ENCODE peak calls at places on chromosomes 11 and 22, in six cellular contexts. K is dorsolateral prefrontal cortex, C is tibial artery, G is colonic mucosa, Y is progenitor cell of endocrine pancreas, W is uterus. Z is an unnamed sample.

GRCh38 chr11:26254378-26254777 is 77.6 kb upstream of the ANO3 start:
- DNase-seq in K (no peak), C (no peak), G (no peak), Y (no peak), W (no peak), Z (no peak)

GRCh38 chr11:10414659-10415058 is 40.4 kb upstream of the AMPD3 start:
- DNase-seq in K (no peak), C (peak; percentile 82), G (no peak), Y (no peak), W (no peak), Z (no peak)

GRCh38 chr11:123249354-123249753 is 54.3 kb upstream of the CLMP start:
- DNase-seq in K (no peak), C (no peak), G (no peak), Y (no peak), W (no peak), Z (no peak)

GRCh38 chr11:32088117-32088941 is 2.5 kb upstream of the RCN1 start:
- DNase-seq in K (no peak), C (peak; percentile 86), G (peak; percentile 38), Y (no peak), W (peak; percentile 39), Z (no peak)

GRCh38 chr22:43399338-43399979 is 12.4 kb upstream of the MPPED1 start:
- DNase-seq in K (peak; percentile 45), C (no peak), G (no peak), Y (no peak), W (no peak), Z (no peak)

GRCh38 chr22:48253573-48253972 is 1491.1 kb downstream of the TBC1D22A start:
- DNase-seq in K (no peak), C (no peak), G (no peak), Y (no peak), W (no peak), Z (no peak)

GRCh38 chr11:13717331-13717730 is 48.9 kb downstream of the FAR1 start:
- DNase-seq in K (no peak), C (no peak), G (no peak), Y (no peak), W (no peak), Z (no peak)

GRCh38 chr11:96014234-96014633 is 90.3 kb upstream of the MTMR2 start:
- DNase-seq in K (no peak), C (no peak), G (no peak), Y (no peak), W (no peak), Z (no peak)

GRCh38 chr11:2891901-2892214 is 6.3 kb upstream of the CDKN1C start:
- DNase-seq in K (no peak), C (peak; percentile 75), G (peak; percentile 62), Y (no peak), W (peak; percentile 76), Z (no peak)

GRCh38 chr22:22942511-22943329 is 55.1 kb downstream of the IGLL5 start:
- DNase-seq in K (peak; percentile 50), C (peak; percentile 53), G (peak; percentile 73), Y (peak; percentile 63), W (no peak), Z (peak; percentile 77)

GRCh38 chr11:114131366-114131963 is 72.0 kb downstream of the ZBTB16 start:
- DNase-seq in K (no peak), C (no peak), G (no peak), Y (no peak), W (no peak), Z (no peak)

GRCh38 chr11:42536961-42537360 is 774.8 kb upstream of the API5 start:
- DNase-seq in K (no peak), C (no peak), G (no peak), Y (no peak), W (no peak), Z (no peak)

GRCh38 chr11:3091846-3092602 is 34.8 kb upstream of the CARS1 start:
- DNase-seq in K (peak; percentile 76), C (no peak), G (peak; percentile 86), Y (peak; percentile 65), W (peak; percentile 63), Z (peak; percentile 59)

GRCh38 chr11:124896821-124897391 is 759 bp downstream of the ROBO4 start:
- DNase-seq in K (no peak), C (peak; percentile 73), G (peak; percentile 15), Y (no peak), W (no peak), Z (no peak)

GRCh38 chr22:35609761-35610160 is 7.4 kb downstream of the MB start:
- DNase-seq in K (no peak), C (no peak), G (no peak), Y (no peak), W (no peak), Z (no peak)

GRCh38 chr22:47095395-47096122 is 333.1 kb downstream of the TBC1D22A start:
- DNase-seq in K (no peak), C (no peak), G (no peak), Y (no peak), W (no peak), Z (no peak)

GRCh38 chr11:10317281-10317755 is 12.4 kb downstream of the ADM start:
- DNase-seq in K (no peak), C (no peak), G (no peak), Y (no peak), W (no peak), Z (peak; percentile 36)

GRCh38 chr22:28829358-28830181 is 29.2 kb upstream of the XBP1 start:
- DNase-seq in K (peak; percentile 77), C (peak; percentile 81), G (peak; percentile 83), Y (peak; percentile 62), W (peak; percentile 80), Z (peak; percentile 75)

GRCh38 chr11:128563942-128564641 is 23.3 kb downstream of the ETS1 start:
- DNase-seq in K (no peak), C (no peak), G (peak; percentile 54), Y (no peak), W (no peak), Z (no peak)

GRCh38 chr11:95922099-95922498 is 1.8 kb downstream of the MTMR2 start:
- DNase-seq in K (no peak), C (no peak), G (no peak), Y (no peak), W (no peak), Z (no peak)

GRCh38 chr11:88338223-88338661 is 706 bp upstream of the CTSC start:
- DNase-seq in K (no peak), C (peak; percentile 64), G (peak; percentile 55), Y (no peak), W (peak; percentile 48), Z (no peak)

GRCh38 chr22:36760716-36761115 is 15.2 kb downstream of the IFT27 start:
- DNase-seq in K (no peak), C (peak; percentile 20), G (no peak), Y (no peak), W (no peak), Z (no peak)

GRCh38 chr22:36759481-36760159 is 16.3 kb downstream of the IFT27 start:
- DNase-seq in K (no peak), C (peak; percentile 39), G (no peak), Y (no peak), W (no peak), Z (no peak)

GRCh38 chr22:36756746-36757607 is 18.9 kb downstream of the IFT27 start:
- DNase-seq in K (no peak), C (peak; percentile 51), G (no peak), Y (no peak), W (no peak), Z (no peak)

GRCh38 chr22:36757608-36758220 is 18.2 kb downstream of the IFT27 start:
- DNase-seq in K (peak; percentile 79), C (peak; percentile 81), G (peak; percentile 81), Y (peak; percentile 52), W (peak; percentile 69), Z (peak; percentile 68)

DNA sequence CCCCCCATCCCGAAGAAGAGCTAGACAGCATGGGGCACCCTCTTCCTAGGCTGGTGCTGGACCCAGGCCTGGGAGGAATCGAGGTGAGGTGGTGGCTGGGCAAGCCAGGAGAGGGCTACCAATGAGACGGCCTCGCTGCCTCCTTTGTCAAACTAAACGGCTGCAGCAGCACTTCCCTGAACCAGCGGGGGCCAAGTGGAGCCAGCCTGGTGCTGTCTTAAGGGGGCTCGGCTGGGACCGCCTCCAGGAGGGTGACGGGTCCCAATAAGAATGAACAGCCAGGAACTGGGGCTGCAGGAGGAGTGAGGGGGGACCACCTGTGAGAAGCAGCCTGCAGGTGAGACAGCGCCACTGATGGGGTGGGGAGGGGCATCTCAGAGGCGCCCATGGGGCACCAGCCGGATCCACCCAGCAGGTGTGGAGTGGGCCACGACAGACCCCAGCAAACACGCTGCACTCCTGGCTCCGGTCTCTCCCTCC is 17.1 kb downstream of the IFT27 start:
- DNase-seq in K (no peak), C (peak; percentile 63), G (no peak), Y (no peak), W (no peak), Z (no peak)
- TF ChIP-seq CTCF in K (no peak), C (no peak), G (no peak), Y (no peak), W (no peak), Z (no peak)

GRCh38 chr22:37819100-37819433 is 4.1 kb upstream of the GALR3 start:
- DNase-seq in K (no peak), C (no peak), G (no peak), Y (no peak), W (no peak), Z (no peak)
- TF ChIP-seq CTCF in K (no peak), C (no peak), G (no peak), Y (no peak), W (no peak), Z (no peak)

DNA sequence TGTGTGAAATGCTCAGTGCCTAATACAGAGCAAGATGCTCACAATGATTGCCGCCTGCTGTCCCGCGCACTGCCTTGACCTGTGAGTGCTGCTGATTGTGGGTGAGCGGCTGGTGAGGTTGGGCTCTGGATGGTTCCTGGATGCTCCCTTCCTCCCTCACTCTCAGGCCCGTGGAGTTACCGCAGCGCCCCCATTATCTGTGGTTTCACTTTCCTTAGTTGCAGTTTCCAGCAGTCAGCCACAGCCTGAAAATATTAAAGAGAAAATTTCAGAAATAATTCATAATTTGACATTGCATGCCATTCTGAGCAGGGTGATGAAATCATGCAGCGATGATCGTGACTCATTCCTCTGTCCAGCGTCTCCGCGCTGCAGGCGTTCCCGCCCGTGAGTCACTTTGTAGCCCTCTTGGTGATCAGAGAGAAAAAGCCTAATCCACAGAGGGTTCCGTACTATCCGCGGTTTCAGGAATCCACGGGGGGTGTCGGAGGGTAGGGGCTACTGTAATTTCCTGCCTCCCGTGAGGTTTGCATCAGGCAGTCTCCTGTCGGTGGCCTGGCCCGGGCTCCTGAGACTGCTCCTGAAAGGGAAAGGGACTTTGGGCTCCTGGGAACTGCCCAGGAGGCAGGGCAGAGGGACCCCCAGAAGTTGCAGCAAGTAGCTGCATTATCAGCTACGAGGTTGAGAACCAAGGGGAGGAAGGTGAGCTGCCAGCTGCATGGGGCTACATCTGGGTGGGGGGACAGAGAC is 10.6 kb downstream of the RPL3 start:
- DNase-seq in K (no peak), C (peak; percentile 90), G (no peak), Y (no peak), W (peak; percentile 84), Z (no peak)
- TF ChIP-seq CTCF in K (no peak), C (no peak), G (no peak), Y (no peak), W (no peak), Z (no peak)

DNA sequence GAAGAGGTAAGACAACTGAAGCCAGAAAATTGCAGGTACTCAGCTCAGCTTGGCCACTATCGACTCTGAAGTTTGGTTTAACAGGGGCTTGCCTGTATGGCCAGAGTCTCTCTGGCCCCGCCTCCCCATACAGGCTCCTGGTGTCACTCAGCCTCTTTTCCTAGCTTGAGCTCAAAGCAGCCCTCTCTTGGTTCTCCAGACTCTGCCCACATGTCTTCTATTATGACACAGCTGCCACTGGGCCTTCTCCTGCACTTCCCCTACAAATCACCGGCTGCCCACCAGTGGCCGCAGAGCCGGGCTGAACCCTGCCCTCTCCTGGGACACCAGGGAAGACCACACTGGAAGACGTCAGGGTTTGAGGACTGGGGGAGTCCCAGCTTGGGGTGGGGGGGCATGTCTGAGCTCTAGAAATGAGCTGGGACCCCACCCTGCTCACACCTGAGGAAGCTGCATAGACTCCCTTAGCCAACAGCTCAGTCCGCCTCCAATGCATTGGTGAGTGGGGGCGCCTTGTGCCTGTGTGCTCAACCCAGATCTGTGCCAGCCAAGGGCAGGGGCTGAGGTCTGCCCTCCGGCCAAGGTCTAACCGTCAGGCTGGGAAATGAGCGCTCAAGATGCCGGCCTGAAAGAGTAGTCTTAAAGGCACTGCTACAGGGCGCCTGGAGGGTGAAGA is 94.4 kb upstream of the LMO1 start:
- DNase-seq in K (no peak), C (no peak), G (no peak), Y (no peak), W (no peak), Z (no peak)
- TF ChIP-seq CTCF in K (no peak), C (no peak), G (no peak), Y (no peak), W (no peak), Z (no peak)

Z was measured in neural crest cell.